ENCODE peak calls at places on chromosome 14, in seven cellular contexts. D is K562, W is SK-N-SH, R is GM12878, P is HCT116, V is HepG2, O is H1. H is an unnamed sample.
A peak's percentile ranks its signal among the peaks of the same experiment; 100 is the strongest.

GRCh38 chr14:100708349-100709217 is 18.1 kb upstream of the DLK1 start:
- DNase-seq in W (no peak), R (no peak), O (peak; percentile 63), D (no peak), V (peak; percentile 37), P (peak; percentile 35), H (no peak)

GRCh38 chr14:96274122-96274910 is 18.3 kb downstream of the BDKRB1 start:
- DNase-seq in R (no peak), O (no peak), P (no peak), D (no peak), W (peak; percentile 61), V (no peak), H (no peak)

GRCh38 chr14:96915478-96915877 is 118.3 kb downstream of the VRK1 start:
- DNase-seq in P (no peak), V (no peak), W (no peak), O (no peak), R (no peak), D (no peak), H (no peak)

GRCh38 chr14:92956961-92957360 is 34.0 kb downstream of the CHGA start:
- DNase-seq in D (no peak), O (no peak), W (no peak), V (no peak), R (no peak), P (no peak), H (no peak)

GRCh38 chr14:21267431-21267845 is 1.8 kb downstream of the HNRNPC start:
- DNase-seq in O (no peak), D (no peak), V (no peak), R (no peak), W (no peak), P (no peak), H (no peak)

GRCh38 chr14:57085043-57085442 is 183.7 kb downstream of the EXOC5 start:
- DNase-seq in P (no peak), O (no peak), D (no peak), W (no peak), R (no peak), V (no peak), H (no peak)

GRCh38 chr14:91341331-91342242 is 76.0 kb downstream of the CCDC88C start:
- DNase-seq in W (no peak), R (no peak), O (no peak), V (no peak), P (no peak), D (no peak), H (no peak)

GRCh38 chr14:61619494-61619893 is 75.8 kb upstream of the HIF1A start:
- DNase-seq in V (no peak), R (no peak), P (no peak), W (no peak), O (no peak), D (no peak), H (no peak)

GRCh38 chr14:33014710-33015109 is 76.0 kb downstream of the NPAS3 start:
- DNase-seq in W (no peak), V (no peak), P (no peak), D (no peak), R (no peak), O (no peak), H (no peak)

GRCh38 chr14:100882026-100882967 is 21.2 kb downstream of the RTL1 start:
- DNase-seq in P (no peak), R (no peak), V (no peak), O (no peak), W (no peak), D (no peak), H (no peak)

GRCh38 chr14:68363841-68364711 is 428.8 kb downstream of the ZFP36L1 start:
- DNase-seq in D (no peak), W (no peak), R (no peak), O (peak; percentile 34), V (peak; percentile 44), P (no peak), H (no peak)

GRCh38 chr14:55347040-55347439 is 64.6 kb downstream of the ATG14 start:
- DNase-seq in W (no peak), P (no peak), O (no peak), R (no peak), D (no peak), V (no peak), H (no peak)

GRCh38 chr14:59278111-59278510 is 89.6 kb downstream of the DAAM1 start:
- DNase-seq in O (no peak), D (peak; percentile 30), W (no peak), R (no peak), V (peak; percentile 91), P (peak; percentile 85), H (peak; percentile 80)

GRCh38 chr14:105849933-105850626 is 323.7 kb downstream of the TMEM121 start:
- DNase-seq in W (no peak), R (no peak), D (no peak), O (no peak), P (no peak), V (no peak), H (no peak)

GRCh38 chr14:105863296-105864108 is 337.1 kb downstream of the TMEM121 start:
- DNase-seq in R (no peak), O (no peak), V (no peak), W (no peak), P (no peak), D (no peak), H (no peak)

GRCh38 chr14:89792489-89793366 is 161.8 kb downstream of the EFCAB11 start:
- DNase-seq in V (no peak), P (no peak), R (no peak), O (no peak), W (no peak), D (no peak), H (no peak)

GRCh38 chr14:73142216-73142615 is 5.9 kb downstream of the PSEN1 start:
- DNase-seq in D (no peak), O (no peak), V (no peak), R (peak; percentile 24), P (no peak), W (no peak), H (no peak)

GRCh38 chr14:65103150-65103760 is 938 bp upstream of the MAX start:
- DNase-seq in W (peak; percentile 23), D (peak; percentile 44), O (no peak), V (peak; percentile 24), P (no peak), R (no peak), H (no peak)

GRCh38 chr14:81336009-81336408 is 64.1 kb downstream of the STON2 start:
- DNase-seq in V (no peak), R (no peak), W (no peak), D (no peak), P (no peak), O (no peak), H (no peak)

GRCh38 chr14:89296281-89296745 is 120.7 kb downstream of the FOXN3 start:
- DNase-seq in V (no peak), W (no peak), O (peak; percentile 73), R (no peak), D (no peak), P (no peak), H (no peak)

GRCh38 chr14:71320734-71321555 is 413.7 kb downstream of the PCNX1 start:
- DNase-seq in V (no peak), D (peak; percentile 62), R (no peak), P (no peak), O (no peak), W (peak; percentile 83), H (no peak)

DNA sequence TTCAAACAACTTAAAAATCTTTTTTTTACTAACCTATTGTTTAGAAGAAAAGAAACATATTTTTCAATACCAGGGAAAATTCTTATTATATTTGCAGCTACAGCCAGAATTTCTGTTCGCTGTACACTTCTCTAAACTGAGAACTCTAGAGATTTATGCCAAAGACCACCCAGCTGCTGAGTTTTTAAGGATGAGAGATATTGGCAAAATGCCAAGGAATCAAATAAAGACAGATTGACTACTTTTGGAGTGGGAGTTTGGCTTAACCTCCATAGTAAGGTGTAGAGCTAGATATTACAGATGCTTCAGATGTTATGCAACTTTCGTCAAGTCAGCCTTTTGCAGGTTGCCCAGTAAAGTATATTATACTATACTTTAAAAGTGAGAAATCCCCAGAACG is 71.8 kb downstream of the TTLL5 start:
- DNase-seq in D (no peak), P (no peak), R (no peak), V (no peak), O (no peak), W (no peak), H (no peak)
- TF ChIP-seq SIN3A in D (no peak), P (no peak), R (no peak), V (no peak), O (no peak), W (no peak), H (no peak)

GRCh38 chr14:98172243-98172778 is 1099.7 kb downstream of the BCL11B start:
- DNase-seq in V (no peak), O (no peak), P (no peak), W (no peak), R (no peak), D (no peak), H (no peak)
- H3K4me1 ChIP-seq in V (no peaks in the 10 kb centered on the region), O (peaks cover 7% of the 10 kb centered on the region), P (no peaks in the 10 kb centered on the region), W (no peaks in the 10 kb centered on the region), R (peaks cover 5% of the 10 kb centered on the region), D (no peaks in the 10 kb centered on the region), H (no peaks in the 10 kb centered on the region)

GRCh38 chr14:99321955-99322730 is 50.1 kb upstream of the BCL11B start:
- DNase-seq in D (no peak), W (no peak), R (no peak), P (no peak), O (no peak), V (no peak), H (no peak)
- TF ChIP-seq SIN3A in D (no peak), W (no peak), R (no peak), P (no peak), O (no peak), V (no peak), H (no peak)

GRCh38 chr14:74568380-74568649 is 43.7 kb downstream of the LTBP2 start:
- DNase-seq in O (no peak), V (no peak), W (no peak), P (no peak), R (no peak), D (no peak), H (no peak)

GRCh38 chr14:74566174-74567125 is 45.6 kb downstream of the LTBP2 start:
- DNase-seq in W (no peak), D (no peak), O (no peak), R (no peak), P (no peak), V (no peak), H (no peak)

GRCh38 chr14:74568896-74569295 is 43.1 kb downstream of the LTBP2 start:
- DNase-seq in V (no peak), D (no peak), O (no peak), W (no peak), P (no peak), R (no peak), H (no peak)

GRCh38 chr14:74567219-74567618 is 44.8 kb downstream of the LTBP2 start:
- DNase-seq in W (no peak), O (no peak), D (no peak), V (no peak), P (no peak), R (no peak), H (no peak)

DNA sequence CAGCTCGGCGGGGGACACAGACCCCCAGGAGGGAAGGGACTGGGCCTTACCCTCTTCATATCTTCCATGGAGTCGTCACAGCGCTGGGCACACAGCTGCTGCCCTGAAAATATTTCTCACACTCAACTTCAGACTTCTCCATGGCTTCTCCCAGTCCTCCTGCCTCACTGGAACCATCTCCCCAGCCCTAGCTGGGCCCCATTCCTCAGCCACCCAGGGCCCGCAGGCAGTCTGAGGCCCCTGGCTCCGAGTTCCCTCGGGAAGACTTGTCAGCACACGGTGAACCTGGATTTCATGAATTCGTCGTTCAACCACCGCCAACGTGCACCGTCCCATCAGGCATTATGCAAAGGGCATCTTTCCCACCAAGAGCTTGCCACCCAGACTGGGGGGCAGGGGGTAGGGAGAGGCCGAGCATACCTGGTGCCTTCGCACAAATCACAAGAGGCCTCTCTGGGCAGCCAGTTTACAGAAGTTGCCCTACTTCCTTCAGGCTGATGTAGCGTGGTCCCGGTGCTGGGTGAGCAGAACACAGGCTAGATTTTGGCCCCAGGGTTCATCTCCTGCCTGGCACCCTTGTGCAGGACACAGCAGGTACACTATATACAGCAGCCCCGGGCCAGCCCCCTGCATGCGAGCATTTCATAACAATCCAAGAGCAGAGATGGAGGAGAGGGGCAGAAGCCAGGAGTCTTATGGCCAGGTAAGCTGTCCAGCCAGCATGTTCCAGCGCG is 44.2 kb downstream of the LTBP2 start:
- DNase-seq in D (no peak), W (no peak), V (no peak), P (no peak), R (no peak), O (no peak), H (no peak)
- H3K4me1 ChIP-seq in D (no peaks in the 10 kb centered on the region), W (peaks cover 78% of the 10 kb centered on the region), V (peaks cover 41% of the 10 kb centered on the region), P (peaks cover 77% of the 10 kb centered on the region), R (no peaks in the 10 kb centered on the region), O (no peaks in the 10 kb centered on the region), H (peaks cover 18% of the 10 kb centered on the region)

H was measured in Panc1.